ENCODE peak calls at places on chromosomes 12 and 14, in four cellular contexts. L, X, S and E are unnamed samples. For H3K4me1 and H3K27me3, the result is how much of the 10 kb centered on the place peaks cover.

GRCh38 chr14:100271247-100271939 is 32.4 kb downstream of the YY1 start:
- DNase-seq in L (no peak), X (peak), S (no peak), E (no peak)

GRCh38 chr12:132354982-132355680 is 25.7 kb upstream of the GALNT9 start:
- DNase-seq in L (peak), X (no peak), S (no peak), E (peak)

GRCh38 chr12:111012918-111013317 is 92.5 kb upstream of the MYL2 start:
- DNase-seq in L (no peak), X (no peak), S (no peak), E (no peak)

GRCh38 chr14:48614003-48614402 is 938.6 kb upstream of the MDGA2 start:
- DNase-seq in L (no peak), X (no peak), S (no peak), E (no peak)

GRCh38 chr12:12560587-12561304 is 1.9 kb downstream of the DUSP16 start:
- DNase-seq in L (no peak), X (peak), S (no peak), E (no peak)

GRCh38 chr14:38862381-38862780 is 240.7 kb downstream of the SEC23A start:
- DNase-seq in L (no peak), X (no peak), S (no peak), E (no peak)

GRCh38 chr12:4106617-4107016 is 166.9 kb upstream of the CCND2 start:
- DNase-seq in L (no peak), X (no peak), S (no peak), E (no peak)

GRCh38 chr12:98440165-98440581 is 75.2 kb upstream of the TMPO start:
- DNase-seq in L (no peak), X (peak), S (peak), E (peak)

GRCh38 chr12:94336201-94336915 is 123.3 kb downstream of the CEP83 start:
- DNase-seq in L (no peak), X (no peak), S (no peak), E (no peak)

GRCh38 chr12:87140257-87140656 is 884.1 kb upstream of the MGAT4C start:
- DNase-seq in L (no peak), X (no peak), S (no peak), E (no peak)

GRCh38 chr14:93984987-93985410 is 8.6 kb upstream of the ASB2 start:
- DNase-seq in L (no peak), X (peak), S (no peak), E (no peak)

GRCh38 chr12:4954632-4955354 is 45.1 kb downstream of the KCNA1 start:
- DNase-seq in L (no peak), X (no peak), S (no peak), E (no peak)

GRCh38 chr12:15253990-15254389 is 32.8 kb upstream of the RERG start:
- DNase-seq in L (no peak), X (no peak), S (no peak), E (no peak)

GRCh38 chr14:24135834-24136683 is at the start of gene PSME1:
- DNase-seq in L (peak), X (peak), S (peak), E (peak)

GRCh38 chr12:70258605-70259403 is 15.6 kb downstream of the CNOT2 start:
- DNase-seq in L (no peak), X (no peak), S (no peak), E (no peak)

GRCh38 chr12:1491983-1492697 is 102.2 kb downstream of the FBXL14 start:
- DNase-seq in L (no peak), X (no peak), S (no peak), E (no peak)

GRCh38 chr12:93072340-93072739 is 143.2 kb upstream of the EEA1 start:
- DNase-seq in L (no peak), X (no peak), S (no peak), E (no peak)

GRCh38 chr12:93197067-93197593 is 180.6 kb upstream of the NUDT4 start:
- DNase-seq in L (no peak), X (no peak), S (no peak), E (no peak)

GRCh38 chr12:106058256-106059182 is 80.2 kb downstream of the NUAK1 start:
- DNase-seq in L (no peak), X (no peak), S (no peak), E (no peak)

GRCh38 chr12:78375461-78375860 is 489.1 kb upstream of the SYT1 start:
- DNase-seq in L (no peak), X (no peak), S (no peak), E (no peak)

DNA sequence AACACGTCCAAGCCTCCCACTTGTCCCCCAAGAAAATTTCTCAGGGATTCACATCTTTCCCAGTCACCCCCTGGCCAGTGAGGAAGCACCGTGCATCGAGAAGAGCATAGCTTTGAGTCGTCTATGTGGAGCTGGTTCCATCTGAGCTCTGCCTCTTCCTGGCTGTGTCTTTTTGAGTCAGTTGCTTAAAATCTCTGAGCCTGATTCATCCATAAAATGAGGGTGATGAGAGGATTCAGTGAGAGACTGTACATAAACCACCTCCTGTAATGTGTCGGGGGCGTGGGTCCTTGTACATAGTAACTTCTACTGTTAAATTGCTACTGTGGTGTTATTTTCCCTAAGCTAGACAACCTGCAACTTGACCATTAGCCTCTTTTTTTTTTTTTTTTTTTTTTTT is 13.8 kb downstream of the CD9 start:
- DNase-seq in L (no peak), X (no peak), S (no peak), E (no peak)
- H3K4me1 ChIP-seq in L (under half), X (under half), S (half or more), E (half or more)

GRCh38 chr12:54021432-54022013 is 6.7 kb upstream of the HOXC6 start:
- DNase-seq in L (no peak), X (no peak), S (no peak), E (no peak)
- H3K27me3 ChIP-seq in L (half or more), X (half or more), S (half or more), E (half or more)

DNA sequence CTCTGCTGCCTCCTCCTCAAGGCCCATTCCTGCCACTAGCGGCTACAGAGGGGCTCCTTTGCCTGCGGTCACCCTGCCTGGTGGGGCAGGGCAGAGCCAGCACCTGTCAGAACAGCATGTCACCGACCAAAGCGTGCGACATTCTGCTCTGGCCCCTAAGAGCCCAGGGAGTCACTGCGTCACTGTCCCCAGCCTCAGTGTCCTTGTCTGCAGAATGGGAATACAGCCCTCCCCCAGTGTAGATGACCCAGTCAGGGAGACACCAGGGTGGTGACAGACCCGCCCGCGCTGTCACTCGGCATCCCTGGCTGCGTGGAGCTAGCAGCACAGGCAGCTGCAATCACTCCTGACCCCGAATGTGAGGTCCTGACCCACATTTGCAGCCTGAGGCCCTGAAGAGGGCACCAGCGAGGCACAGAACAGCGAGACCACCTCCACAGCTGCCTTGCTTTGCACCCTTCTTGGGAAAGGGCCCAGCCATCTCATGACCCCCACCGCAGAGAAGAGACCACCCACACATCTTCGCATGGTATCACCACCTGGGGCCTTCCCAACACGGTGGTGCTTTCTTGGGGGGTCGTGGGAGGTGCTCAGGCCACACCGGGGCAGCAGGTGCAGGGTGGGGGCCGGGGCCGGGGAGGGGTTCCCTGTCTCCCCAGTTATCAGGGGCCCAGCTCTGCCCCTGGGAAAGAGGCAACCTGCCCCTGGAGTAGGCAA is 2.5 kb downstream of the AHNAK2 start:
- DNase-seq in L (no peak), X (no peak), S (no peak), E (peak)
- TF ChIP-seq CTCF in L (no peak), X (no peak), S (no peak), E (no peak)

DNA sequence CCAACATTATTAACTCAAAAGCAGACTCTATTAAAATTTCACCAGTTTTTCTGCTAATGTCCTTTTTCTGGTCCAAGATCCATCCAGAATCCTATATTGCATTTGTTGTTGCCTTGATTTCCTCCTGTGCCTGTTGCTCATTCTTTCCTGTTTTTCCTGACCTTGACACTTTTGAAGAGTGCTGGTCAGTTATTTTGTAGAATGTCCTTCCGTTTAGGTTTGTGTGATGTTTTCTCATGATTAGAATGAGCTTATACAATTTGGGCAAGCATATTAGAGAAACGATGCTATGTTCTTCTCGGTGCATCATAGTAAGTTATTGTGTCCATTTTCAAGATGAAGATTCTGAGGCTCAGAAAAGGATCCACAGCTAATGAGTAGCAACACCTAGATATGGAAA is 33.9 kb downstream of the PHLDA1 start:
- DNase-seq in L (no peak), X (no peak), S (no peak), E (no peak)
- H3K4me1 ChIP-seq in L (under half), X (under half), S (under half), E (under half)

GRCh38 chr12:52258335-52258901 is 16.0 kb upstream of the KRT86 start:
- DNase-seq in L (no peak), X (no peak), S (peak), E (peak)
- H3K27me3 ChIP-seq in L (under half), X (under half), S (half or more), E (under half)